ENCODE peak calls at places on chromosomes 6 and 20, in eight cellular contexts. One of them, this sample, is unnamed.

GRCh38 chr6:159852877-159853276 is 37.9 kb upstream of the MAS1 start:
- DNase-seq in cardiac fibroblast: peak; percentile 22
- DNase-seq in heart right ventricle: no peak
- DNase-seq in ovary: no peak
- DNase-seq in fibroblast of villous mesenchyme: peak; percentile 8
- DNase-seq in uterus: no peak
- DNase-seq in A673: peak; percentile 23
- DNase-seq in left ventricle myocardium inferior: no peak
- DNase-seq in this sample: peak; percentile 28

GRCh38 chr6:33578588-33579011 is 1.5 kb downstream of the BAK1 start:
- DNase-seq in cardiac fibroblast: no peak
- DNase-seq in fibroblast of villous mesenchyme: no peak
- DNase-seq in uterus: no peak
- DNase-seq in left ventricle myocardium inferior: no peak
- DNase-seq in A673: no peak
- DNase-seq in ovary: peak; percentile 28
- DNase-seq in heart right ventricle: no peak
- DNase-seq in this sample: no peak

GRCh38 chr20:25059866-25060465 is 2.0 kb upstream of the ACSS1 start:
- DNase-seq in fibroblast of villous mesenchyme: no peak
- DNase-seq in ovary: peak; percentile 23
- DNase-seq in A673: no peak
- DNase-seq in heart right ventricle: no peak
- DNase-seq in cardiac fibroblast: no peak
- DNase-seq in uterus: peak; percentile 16
- DNase-seq in left ventricle myocardium inferior: no peak
- DNase-seq in this sample: no peak

GRCh38 chr20:31919756-31920155 is 32.1 kb downstream of the PDRG1 start:
- DNase-seq in left ventricle myocardium inferior: no peak
- DNase-seq in ovary: no peak
- DNase-seq in cardiac fibroblast: no peak
- DNase-seq in fibroblast of villous mesenchyme: no peak
- DNase-seq in uterus: no peak
- DNase-seq in A673: no peak
- DNase-seq in heart right ventricle: no peak
- DNase-seq in this sample: no peak

GRCh38 chr20:7415427-7415826 is 524.8 kb downstream of the HAO1 start:
- DNase-seq in ovary: no peak
- DNase-seq in heart right ventricle: no peak
- DNase-seq in left ventricle myocardium inferior: no peak
- DNase-seq in fibroblast of villous mesenchyme: no peak
- DNase-seq in cardiac fibroblast: no peak
- DNase-seq in uterus: no peak
- DNase-seq in A673: no peak
- DNase-seq in this sample: no peak

GRCh38 chr6:35096129-35096852 is 44.8 kb downstream of the TCP11 start:
- DNase-seq in fibroblast of villous mesenchyme: peak; percentile 88
- DNase-seq in uterus: no peak
- DNase-seq in left ventricle myocardium inferior: no peak
- DNase-seq in ovary: no peak
- DNase-seq in A673: peak; percentile 39
- DNase-seq in cardiac fibroblast: peak; percentile 78
- DNase-seq in heart right ventricle: no peak
- DNase-seq in this sample: no peak

GRCh38 chr6:127299522-127300240 is 33.0 kb downstream of the RNF146 start:
- DNase-seq in cardiac fibroblast: peak; percentile 53
- DNase-seq in ovary: no peak
- DNase-seq in left ventricle myocardium inferior: no peak
- DNase-seq in A673: no peak
- DNase-seq in heart right ventricle: no peak
- DNase-seq in fibroblast of villous mesenchyme: peak; percentile 5
- DNase-seq in uterus: no peak
- DNase-seq in this sample: no peak

GRCh38 chr6:124119591-124119990 is 315.9 kb downstream of the NKAIN2 start:
- DNase-seq in uterus: no peak
- DNase-seq in left ventricle myocardium inferior: no peak
- DNase-seq in cardiac fibroblast: no peak
- DNase-seq in A673: no peak
- DNase-seq in fibroblast of villous mesenchyme: no peak
- DNase-seq in ovary: no peak
- DNase-seq in heart right ventricle: no peak
- DNase-seq in this sample: no peak

GRCh38 chr6:150876598-150876997 is 11.1 kb downstream of the MTHFD1L start:
- DNase-seq in left ventricle myocardium inferior: peak; percentile 63
- DNase-seq in cardiac fibroblast: no peak
- DNase-seq in ovary: no peak
- DNase-seq in uterus: no peak
- DNase-seq in heart right ventricle: peak; percentile 48
- DNase-seq in A673: peak; percentile 33
- DNase-seq in fibroblast of villous mesenchyme: no peak
- DNase-seq in this sample: peak; percentile 75

GRCh38 chr6:26249959-26250805 is 114.8 kb upstream of the BTN3A2 start:
- DNase-seq in uterus: no peak
- DNase-seq in A673: peak; percentile 93
- DNase-seq in cardiac fibroblast: peak; percentile 83
- DNase-seq in ovary: no peak
- DNase-seq in left ventricle myocardium inferior: peak; percentile 31
- DNase-seq in fibroblast of villous mesenchyme: peak; percentile 78
- DNase-seq in heart right ventricle: peak; percentile 29
- DNase-seq in this sample: no peak

GRCh38 chr6:20674664-20675063 is 140.4 kb downstream of the CDKAL1 start:
- DNase-seq in fibroblast of villous mesenchyme: no peak
- DNase-seq in ovary: no peak
- DNase-seq in uterus: no peak
- DNase-seq in cardiac fibroblast: no peak
- DNase-seq in heart right ventricle: no peak
- DNase-seq in A673: peak; percentile 12
- DNase-seq in left ventricle myocardium inferior: no peak
- DNase-seq in this sample: no peak

GRCh38 chr6:122747573-122747972 is 31.9 kb upstream of the FABP7 start:
- DNase-seq in fibroblast of villous mesenchyme: no peak
- DNase-seq in cardiac fibroblast: no peak
- DNase-seq in ovary: no peak
- DNase-seq in A673: no peak
- DNase-seq in heart right ventricle: no peak
- DNase-seq in uterus: no peak
- DNase-seq in left ventricle myocardium inferior: no peak
- DNase-seq in this sample: no peak

GRCh38 chr20:50146732-50147662 is 6.5 kb downstream of the PEDS1 start:
- DNase-seq in left ventricle myocardium inferior: no peak
- DNase-seq in ovary: no peak
- DNase-seq in uterus: no peak
- DNase-seq in A673: peak; percentile 29
- DNase-seq in fibroblast of villous mesenchyme: no peak
- DNase-seq in heart right ventricle: no peak
- DNase-seq in cardiac fibroblast: peak; percentile 55
- DNase-seq in this sample: peak; percentile 77

GRCh38 chr6:134080171-134080795 is 27.9 kb upstream of the SLC2A12 start:
- DNase-seq in uterus: no peak
- DNase-seq in ovary: no peak
- DNase-seq in heart right ventricle: no peak
- DNase-seq in fibroblast of villous mesenchyme: no peak
- DNase-seq in A673: no peak
- DNase-seq in left ventricle myocardium inferior: no peak
- DNase-seq in cardiac fibroblast: no peak
- DNase-seq in this sample: no peak

GRCh38 chr6:118288355-118289124 is 259.6 kb upstream of the PLN start:
- DNase-seq in cardiac fibroblast: peak; percentile 64
- DNase-seq in heart right ventricle: no peak
- DNase-seq in left ventricle myocardium inferior: no peak
- DNase-seq in uterus: no peak
- DNase-seq in A673: no peak
- DNase-seq in fibroblast of villous mesenchyme: peak; percentile 9
- DNase-seq in ovary: no peak
- DNase-seq in this sample: no peak

GRCh38 chr20:24289737-24290481 is 179.5 kb upstream of the SYNDIG1 start:
- DNase-seq in uterus: no peak
- DNase-seq in A673: no peak
- DNase-seq in cardiac fibroblast: no peak
- DNase-seq in heart right ventricle: no peak
- DNase-seq in fibroblast of villous mesenchyme: no peak
- DNase-seq in ovary: no peak
- DNase-seq in left ventricle myocardium inferior: no peak
- DNase-seq in this sample: no peak

GRCh38 chr6:147205690-147206600 is 1.7 kb downstream of the STXBP5 start:
- DNase-seq in fibroblast of villous mesenchyme: peak; percentile 47
- DNase-seq in left ventricle myocardium inferior: no peak
- DNase-seq in uterus: no peak
- DNase-seq in ovary: no peak
- DNase-seq in A673: no peak
- DNase-seq in heart right ventricle: no peak
- DNase-seq in cardiac fibroblast: peak; percentile 56
- DNase-seq in this sample: no peak

GRCh38 chr20:49054032-49054643 is 8.0 kb downstream of the CSE1L start:
- DNase-seq in A673: no peak
- DNase-seq in cardiac fibroblast: peak; percentile 17
- DNase-seq in left ventricle myocardium inferior: no peak
- DNase-seq in heart right ventricle: no peak
- DNase-seq in ovary: no peak
- DNase-seq in fibroblast of villous mesenchyme: no peak
- DNase-seq in uterus: no peak
- DNase-seq in this sample: no peak

GRCh38 chr6:149089508-149089907 is 228.0 kb upstream of the TAB2 start:
- DNase-seq in ovary: no peak
- DNase-seq in A673: no peak
- DNase-seq in fibroblast of villous mesenchyme: no peak
- DNase-seq in left ventricle myocardium inferior: no peak
- DNase-seq in uterus: no peak
- DNase-seq in cardiac fibroblast: no peak
- DNase-seq in heart right ventricle: no peak
- DNase-seq in this sample: no peak
- TF ChIP-seq CTCF in ovary: no peak
- TF ChIP-seq CTCF in A673: no peak
- TF ChIP-seq CTCF in fibroblast of villous mesenchyme: no peak
- TF ChIP-seq CTCF in left ventricle myocardium inferior: no peak
- TF ChIP-seq CTCF in uterus: no peak
- TF ChIP-seq CTCF in cardiac fibroblast: no peak
- TF ChIP-seq CTCF in heart right ventricle: no peak
- TF ChIP-seq CTCF in this sample: no peak

GRCh38 chr6:29547573-29547972 is 12.0 kb downstream of the UBD start:
- DNase-seq in A673: peak; percentile 32
- DNase-seq in left ventricle myocardium inferior: no peak
- DNase-seq in fibroblast of villous mesenchyme: no peak
- DNase-seq in heart right ventricle: no peak
- DNase-seq in uterus: no peak
- DNase-seq in ovary: no peak
- DNase-seq in cardiac fibroblast: no peak
- DNase-seq in this sample: no peak

GRCh38 chr6:29554764-29555163 is 4.8 kb downstream of the UBD start:
- DNase-seq in heart right ventricle: no peak
- DNase-seq in cardiac fibroblast: no peak
- DNase-seq in uterus: no peak
- DNase-seq in ovary: no peak
- DNase-seq in A673: no peak
- DNase-seq in left ventricle myocardium inferior: no peak
- DNase-seq in fibroblast of villous mesenchyme: no peak
- DNase-seq in this sample: no peak

GRCh38 chr6:29553268-29554057 is 6.1 kb downstream of the UBD start:
- DNase-seq in fibroblast of villous mesenchyme: peak; percentile 76
- DNase-seq in A673: peak; percentile 23
- DNase-seq in left ventricle myocardium inferior: peak; percentile 73
- DNase-seq in uterus: peak; percentile 72
- DNase-seq in ovary: no peak
- DNase-seq in heart right ventricle: peak; percentile 14
- DNase-seq in cardiac fibroblast: peak; percentile 68
- DNase-seq in this sample: peak; percentile 67

GRCh38 chr6:29557320-29557719 is 2.2 kb downstream of the UBD start:
- DNase-seq in heart right ventricle: no peak
- DNase-seq in A673: no peak
- DNase-seq in cardiac fibroblast: no peak
- DNase-seq in ovary: no peak
- DNase-seq in uterus: no peak
- DNase-seq in left ventricle myocardium inferior: no peak
- DNase-seq in fibroblast of villous mesenchyme: no peak
- DNase-seq in this sample: no peak

DNA sequence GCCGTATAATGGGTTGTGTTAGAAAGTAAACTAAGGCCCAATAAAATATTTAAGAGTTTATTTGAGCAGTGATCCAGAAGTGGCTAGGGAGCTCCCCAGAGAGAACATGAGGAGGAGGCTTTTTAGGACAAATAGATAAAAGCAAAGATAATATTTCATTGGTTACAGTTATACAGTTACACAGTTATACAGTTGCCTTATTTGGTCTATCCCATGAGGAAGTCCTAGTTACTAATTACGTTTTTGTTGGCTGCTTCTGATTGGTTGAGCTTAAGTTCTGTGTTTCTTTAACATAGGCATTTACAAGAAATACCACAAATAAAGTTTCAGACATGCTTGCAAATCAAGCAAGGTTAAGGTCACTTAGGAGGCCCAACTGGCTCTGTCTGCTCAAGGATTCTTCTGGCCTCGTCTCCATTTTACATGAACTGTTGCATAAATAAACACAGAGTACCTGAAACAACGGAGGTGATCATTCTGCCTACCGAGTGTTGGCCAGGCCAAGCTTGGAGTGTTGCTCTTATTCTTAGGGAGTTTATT is 7.0 kb downstream of the UBD start:
- DNase-seq in left ventricle myocardium inferior: no peak
- DNase-seq in A673: peak; percentile 64
- DNase-seq in ovary: no peak
- DNase-seq in fibroblast of villous mesenchyme: peak; percentile 85
- DNase-seq in heart right ventricle: peak; percentile 41
- DNase-seq in cardiac fibroblast: peak; percentile 83
- DNase-seq in uterus: no peak
- DNase-seq in this sample: no peak
- H3K4me3 ChIP-seq in left ventricle myocardium inferior: peak overlapping the region; percentile 65
- H3K4me3 ChIP-seq in A673: no peak overlapping the region
- H3K4me3 ChIP-seq in ovary: no peak overlapping the region
- H3K4me3 ChIP-seq in fibroblast of villous mesenchyme: no peak overlapping the region
- H3K4me3 ChIP-seq in heart right ventricle: peak overlapping the region; percentile 50
- H3K4me3 ChIP-seq in cardiac fibroblast: no peak overlapping the region
- H3K4me3 ChIP-seq in uterus: peak overlapping the region; percentile 23
- H3K4me3 ChIP-seq in this sample: peak overlapping the region; percentile 49

DNA sequence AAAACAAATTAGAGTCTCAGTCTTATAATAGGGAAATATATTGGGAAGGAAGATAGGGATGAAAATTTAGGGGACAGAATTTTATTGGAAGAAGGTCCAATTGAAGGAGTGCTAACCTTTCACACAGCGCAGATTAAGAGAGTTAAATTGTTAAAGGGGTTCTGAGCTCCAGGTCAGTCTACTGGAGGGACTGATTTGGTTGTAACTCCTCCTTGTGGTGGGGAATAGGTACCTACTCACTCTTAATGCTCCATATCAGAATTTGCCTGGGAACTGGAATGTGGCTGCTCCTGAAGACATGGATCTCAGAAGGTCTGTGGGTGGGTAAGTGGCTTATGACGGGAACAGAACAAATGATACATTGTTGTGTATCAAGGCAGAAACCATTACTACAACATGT is 143.5 kb downstream of the FLRT3 start:
- DNase-seq in heart right ventricle: no peak
- DNase-seq in fibroblast of villous mesenchyme: peak; percentile 4
- DNase-seq in ovary: no peak
- DNase-seq in cardiac fibroblast: no peak
- DNase-seq in left ventricle myocardium inferior: no peak
- DNase-seq in uterus: no peak
- DNase-seq in A673: peak; percentile 0
- DNase-seq in this sample: no peak
- TF ChIP-seq CTCF in heart right ventricle: no peak
- TF ChIP-seq CTCF in fibroblast of villous mesenchyme: peak; percentile 27
- TF ChIP-seq CTCF in ovary: no peak
- TF ChIP-seq CTCF in cardiac fibroblast: no peak
- TF ChIP-seq CTCF in left ventricle myocardium inferior: no peak
- TF ChIP-seq CTCF in uterus: no peak
- TF ChIP-seq CTCF in A673: no peak
- TF ChIP-seq CTCF in this sample: no peak

GRCh38 chr6:168826078-168826390 is 385.1 kb downstream of the SMOC2 start:
- DNase-seq in A673: no peak
- DNase-seq in heart right ventricle: no peak
- DNase-seq in left ventricle myocardium inferior: no peak
- DNase-seq in fibroblast of villous mesenchyme: no peak
- DNase-seq in cardiac fibroblast: no peak
- DNase-seq in ovary: no peak
- DNase-seq in uterus: no peak
- DNase-seq in this sample: no peak
- H3K4me3 ChIP-seq in A673: no peak overlapping the region
- H3K4me3 ChIP-seq in heart right ventricle: no peak overlapping the region
- H3K4me3 ChIP-seq in left ventricle myocardium inferior: no peak overlapping the region
- H3K4me3 ChIP-seq in fibroblast of villous mesenchyme: no peak overlapping the region
- H3K4me3 ChIP-seq in cardiac fibroblast: no peak overlapping the region
- H3K4me3 ChIP-seq in ovary: no peak overlapping the region
- H3K4me3 ChIP-seq in uterus: no peak overlapping the region
- H3K4me3 ChIP-seq in this sample: no peak overlapping the region

This sample was measured in right atrium auricular region.